ENCODE peak calls at places on chromosomes 11 and 22, in six cellular contexts. G is HEK293T, J is IMR-90, O is K562, Z is GM12878, W is A549. P is an unnamed sample.

GRCh38 chr11:79708319-79708928 is 267.6 kb upstream of the TENM4 start:
- DNase-seq in G (peak), J (peak), O (no peak), Z (peak), W (peak), P (peak)

GRCh38 chr11:6611092-6612007 is 666 bp downstream of the TAF10 start:
- DNase-seq in G (peak), J (peak), O (no peak), Z (no peak), W (no peak), P (no peak)

GRCh38 chr11:32039149-32039548 is 51.7 kb upstream of the RCN1 start:
- DNase-seq in G (no peak), J (no peak), O (no peak), Z (no peak), W (no peak), P (no peak)

GRCh38 chr11:94450061-94450460 is 43.6 kb downstream of the MRE11 start:
- DNase-seq in G (no peak), J (peak), O (no peak), Z (no peak), W (no peak), P (no peak)

GRCh38 chr11:68810164-68810563 is 31.6 kb downstream of the CPT1A start:
- DNase-seq in G (no peak), J (no peak), O (no peak), Z (no peak), W (no peak), P (no peak)

GRCh38 chr11:74577624-74578396 is 14.6 kb upstream of the POLD3 start:
- DNase-seq in G (no peak), J (peak), O (no peak), Z (no peak), W (no peak), P (no peak)

GRCh38 chr22:49807780-49808708 is 19.6 kb downstream of the BRD1 start:
- DNase-seq in G (no peak), J (no peak), O (peak), Z (no peak), W (no peak), P (no peak)

GRCh38 chr11:127066426-127067090 is 66.0 kb upstream of the KIRREL3 start:
- DNase-seq in G (no peak), J (no peak), O (no peak), Z (no peak), W (no peak), P (no peak)

GRCh38 chr11:118628432-118628831 is 21.0 kb downstream of the PHLDB1 start:
- DNase-seq in G (no peak), J (no peak), O (no peak), Z (no peak), W (no peak), P (no peak)

GRCh38 chr11:76673164-76674142 is 2.9 kb upstream of the LRRC32 start:
- DNase-seq in G (no peak), J (no peak), O (no peak), Z (no peak), W (no peak), P (no peak)

GRCh38 chr11:14042686-14043440 is 80.3 kb downstream of the SPON1 start:
- DNase-seq in G (no peak), J (no peak), O (no peak), Z (no peak), W (no peak), P (no peak)

GRCh38 chr22:46576556-46577351 is 39.3 kb upstream of the CELSR1 start:
- DNase-seq in G (peak), J (peak), O (peak), Z (no peak), W (peak), P (no peak)

GRCh38 chr11:8711895-8712442 is 29.4 kb downstream of the RPL27A start:
- DNase-seq in G (no peak), J (no peak), O (no peak), Z (no peak), W (no peak), P (no peak)

GRCh38 chr11:133974836-133975235 is 18.1 kb upstream of the IGSF9B start:
- DNase-seq in G (no peak), J (no peak), O (no peak), Z (no peak), W (no peak), P (no peak)

DNA sequence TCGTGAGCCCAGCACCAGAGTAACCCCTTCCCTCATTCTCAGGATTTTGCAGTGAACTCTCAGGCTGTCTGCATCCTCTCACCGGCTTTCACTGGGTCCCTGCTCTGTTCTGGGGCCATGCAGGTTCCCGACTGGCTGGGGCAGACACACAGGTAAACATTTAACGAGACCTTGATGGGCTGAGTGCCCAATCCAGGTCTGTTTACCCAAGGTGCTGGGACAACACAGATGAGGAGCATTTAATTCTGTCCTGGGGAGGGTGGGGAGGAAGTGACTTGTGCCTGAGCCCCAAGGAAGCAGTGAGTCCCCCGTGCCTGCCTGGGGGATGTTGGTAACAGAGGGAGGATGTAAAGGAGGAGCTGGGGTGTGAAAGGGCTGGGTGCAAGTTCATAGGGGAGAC is 4.4 kb downstream of the BIK start:
- DNase-seq in G (no peak), J (no peak), O (no peak), Z (no peak), W (no peak), P (peak)
- TF ChIP-seq BHLHE40 in G (no peak), J (no peak), O (no peak), Z (no peak), W (no peak), P (no peak)

GRCh38 chr22:20149257-20150250 is 1.3 kb downstream of the CCDC188 start:
- DNase-seq in G (no peak), J (no peak), O (no peak), Z (no peak), W (no peak), P (no peak)
- TF ChIP-seq BHLHE40 in G (no peak), J (no peak), O (no peak), Z (no peak), W (no peak), P (no peak)

GRCh38 chr22:28402066-28402465 is 277.6 kb downstream of the TTC28 start:
- DNase-seq in G (no peak), J (no peak), O (no peak), Z (no peak), W (no peak), P (no peak)
- TF ChIP-seq BHLHE40 in G (no peak), J (no peak), O (no peak), Z (no peak), W (no peak), P (no peak)

DNA sequence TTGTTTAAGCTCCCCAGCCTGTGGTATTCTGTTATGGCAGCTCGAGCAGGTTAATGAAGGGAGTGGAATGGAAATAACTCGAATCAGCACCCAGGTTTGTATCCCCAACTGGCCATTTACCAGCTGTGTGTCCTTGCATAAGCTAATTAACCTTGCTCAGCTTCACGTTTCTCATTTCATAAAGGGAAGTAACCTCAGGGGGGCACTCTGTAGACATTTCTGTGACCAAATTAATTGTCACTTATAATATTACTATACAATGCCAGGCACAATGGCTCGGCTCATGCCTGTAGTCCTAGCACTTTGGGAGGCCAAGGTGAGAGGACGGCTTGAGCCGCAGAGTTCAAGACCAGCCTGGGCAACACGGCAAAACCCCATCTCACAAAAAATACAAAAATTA is 13.8 kb downstream of the ADA2 start:
- DNase-seq in G (no peak), J (no peak), O (no peak), Z (no peak), W (no peak), P (no peak)
- TF ChIP-seq BHLHE40 in G (no peak), J (no peak), O (no peak), Z (no peak), W (no peak), P (no peak)

P was measured in HepG2.